ENCODE peak calls at places on chromosomes 16 and 17, in six cellular contexts. F, I, D, M, T and L are unnamed samples.

GRCh38 chr16:24784121-24784520 is 54.7 kb downstream of the TNRC6A start:
- DNase-seq in T (no peak), M (no peak), D (no peak), F (no peak), I (no peak), L (no peak)

GRCh38 chr17:35314415-35315216 is 58.8 kb downstream of the SLFN11 start:
- DNase-seq in M (no peak), T (no peak), D (peak; percentile 13), F (no peak), I (no peak), L (no peak)

GRCh38 chr17:77324227-77324626 is 183.5 kb downstream of the SEC14L1 start:
- DNase-seq in I (peak; percentile 62), D (no peak), M (peak; percentile 21), T (peak; percentile 6), F (no peak), L (peak; percentile 30)

GRCh38 chr17:27471321-27472269 is 15.3 kb downstream of the KSR1 start:
- DNase-seq in F (no peak), M (no peak), T (no peak), I (no peak), D (peak; percentile 35), L (no peak)

GRCh38 chr17:40309938-40310510 is 1.0 kb downstream of the RARA start:
- DNase-seq in D (no peak), F (no peak), I (peak; percentile 65), M (no peak), T (peak; percentile 12), L (no peak)

GRCh38 chr17:57895382-57896060 is 45.7 kb upstream of the MRPS23 start:
- DNase-seq in F (no peak), M (peak; percentile 45), D (peak; percentile 73), I (peak; percentile 86), T (no peak), L (peak; percentile 59)

GRCh38 chr17:58082341-58082869 is 814 bp upstream of the DYNLL2 start:
- DNase-seq in M (no peak), T (no peak), I (no peak), F (no peak), D (no peak), L (peak; percentile 37)

GRCh38 chr16:75580-76501 is 2.2 kb upstream of the MPG start:
- DNase-seq in F (peak; percentile 82), T (peak; percentile 82), I (peak; percentile 95), D (no peak), M (peak; percentile 60), L (peak; percentile 91)

GRCh38 chr16:14399397-14400284 is 230.4 kb downstream of the PARN start:
- DNase-seq in T (peak; percentile 32), M (no peak), D (peak; percentile 92), I (peak; percentile 79), F (peak; percentile 99), L (peak; percentile 25)

GRCh38 chr17:38751144-38751802 is 1.3 kb upstream of the PSMB3 start:
- DNase-seq in F (no peak), D (peak; percentile 61), T (no peak), I (no peak), M (no peak), L (no peak)

GRCh38 chr17:42345396-42346078 is 42.7 kb downstream of the STAT3 start:
- DNase-seq in M (no peak), T (no peak), F (no peak), I (no peak), D (no peak), L (no peak)

GRCh38 chr16:82194076-82194475 is 24.1 kb upstream of the MPHOSPH6 start:
- DNase-seq in I (no peak), D (no peak), T (no peak), F (no peak), M (no peak), L (no peak)

GRCh38 chr17:7854851-7855642 is at the start of gene TMEM88:
- DNase-seq in D (no peak), M (no peak), T (no peak), F (no peak), I (peak; percentile 67), L (peak; percentile 74)

GRCh38 chr17:47839899-47840741 is 953 bp downstream of the SCRN2 start:
- DNase-seq in M (no peak), T (no peak), D (no peak), F (no peak), I (no peak), L (peak; percentile 44)

GRCh38 chr17:82083533-82084359 is 14.3 kb downstream of the FASN start:
- DNase-seq in T (no peak), I (no peak), D (no peak), F (no peak), M (no peak), L (no peak)

GRCh38 chr17:82083009-82083408 is 15.0 kb downstream of the FASN start:
- DNase-seq in F (no peak), D (no peak), I (no peak), T (no peak), M (no peak), L (no peak)

GRCh38 chr17:82085931-82086764 is 11.9 kb downstream of the FASN start:
- DNase-seq in I (no peak), T (no peak), D (no peak), M (no peak), F (no peak), L (no peak)

GRCh38 chr17:82085031-82085861 is 12.8 kb downstream of the FASN start:
- DNase-seq in D (no peak), M (no peak), F (no peak), T (no peak), I (no peak), L (no peak)

DNA sequence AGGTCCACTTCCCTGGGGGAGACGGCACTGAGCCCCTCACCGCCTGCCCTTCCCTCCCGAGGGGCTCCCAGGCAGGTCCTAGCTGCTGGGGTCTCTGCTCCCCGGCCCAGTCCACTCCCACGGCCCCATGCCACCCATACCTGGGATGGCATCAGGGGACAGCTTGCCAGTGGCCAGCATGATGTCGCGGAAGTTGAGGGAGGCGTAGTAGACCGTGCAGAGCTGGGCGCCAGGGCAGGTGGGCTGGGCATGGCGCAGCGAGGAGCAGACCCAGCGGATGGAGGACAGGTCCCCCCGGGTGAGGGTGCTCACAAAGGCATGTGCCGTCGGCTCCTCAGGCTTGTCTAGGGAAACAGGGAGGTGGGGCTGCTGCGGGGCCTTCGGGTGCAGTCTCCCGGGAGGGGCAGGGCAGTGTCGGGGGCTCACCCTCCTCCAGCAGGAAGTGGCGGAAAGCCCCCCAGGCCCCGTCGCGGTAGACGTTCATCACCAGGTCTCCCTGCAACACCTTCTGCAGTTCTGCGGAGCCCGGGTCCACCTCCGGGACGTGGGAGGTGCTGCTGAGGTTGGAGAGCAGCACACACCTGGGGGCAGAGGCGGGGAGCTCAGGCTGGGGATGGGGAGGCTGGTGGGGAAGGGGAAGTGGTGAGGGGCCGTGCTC is 13.5 kb downstream of the FASN start:
- DNase-seq in M (no peak), I (no peak), D (no peak), F (no peak), T (no peak), L (no peak)
- TF ChIP-seq POLR2A in M (no peak), I (no peak), D (no peak), F (no peak), T (no peak), L (no peak)

GRCh38 chr16:70694517-70695218 is 8.8 kb upstream of the MTSS2 start:
- DNase-seq in M (no peak), T (no peak), D (no peak), F (no peak), I (no peak), L (peak; percentile 61)

GRCh38 chr16:70696952-70697600 is 11.2 kb upstream of the MTSS2 start:
- DNase-seq in M (peak; percentile 64), I (no peak), T (no peak), F (no peak), D (no peak), L (no peak)

GRCh38 chr16:70696368-70696767 is 10.5 kb upstream of the MTSS2 start:
- DNase-seq in D (no peak), T (no peak), F (no peak), I (no peak), M (no peak), L (no peak)

GRCh38 chr16:70694088-70694487 is 8.2 kb upstream of the MTSS2 start:
- DNase-seq in D (peak; percentile 85), T (no peak), M (no peak), F (no peak), I (no peak), L (no peak)

DNA sequence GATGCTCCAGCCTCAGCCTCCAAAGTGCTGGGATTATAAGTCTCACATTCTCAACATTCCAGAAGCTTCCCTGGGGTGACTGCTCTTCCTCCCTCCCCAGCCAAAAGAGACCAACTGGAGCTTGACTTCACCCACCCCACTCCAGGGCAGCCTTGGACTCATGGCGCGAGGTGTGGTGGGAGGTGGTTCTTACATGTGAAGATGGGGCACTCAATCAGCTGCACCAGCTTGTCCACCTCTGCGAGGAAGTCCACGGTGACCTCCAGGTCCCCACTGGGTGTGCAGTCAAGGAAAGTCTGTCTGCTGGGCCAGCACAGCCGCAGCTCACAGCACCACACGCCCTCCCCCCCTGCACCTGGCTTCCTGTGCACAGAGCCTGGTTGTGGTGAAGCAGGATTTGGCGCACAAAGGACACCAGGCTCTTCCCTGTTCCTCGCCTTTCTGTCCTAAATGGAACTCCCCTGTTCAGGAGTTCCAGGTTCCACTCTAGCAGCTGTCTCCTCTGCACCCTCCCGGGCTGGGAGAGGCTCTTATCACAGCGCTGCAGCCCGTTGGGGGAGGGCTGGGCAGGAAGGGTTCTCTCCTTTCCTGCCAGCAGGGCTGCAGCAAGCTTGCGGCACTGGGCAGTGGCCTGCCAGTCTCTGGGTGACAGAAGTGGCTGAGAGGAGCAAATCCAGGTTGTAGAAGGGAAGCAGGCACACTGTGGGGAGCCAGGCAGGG is 9.7 kb upstream of the MTSS2 start:
- DNase-seq in T (no peak), F (peak; percentile 34), M (peak; percentile 73), D (peak; percentile 48), I (no peak), L (no peak)
- TF ChIP-seq CTCF in T (no peak), F (no peak), M (no peak), D (no peak), I (no peak), L (no peak)

DNA sequence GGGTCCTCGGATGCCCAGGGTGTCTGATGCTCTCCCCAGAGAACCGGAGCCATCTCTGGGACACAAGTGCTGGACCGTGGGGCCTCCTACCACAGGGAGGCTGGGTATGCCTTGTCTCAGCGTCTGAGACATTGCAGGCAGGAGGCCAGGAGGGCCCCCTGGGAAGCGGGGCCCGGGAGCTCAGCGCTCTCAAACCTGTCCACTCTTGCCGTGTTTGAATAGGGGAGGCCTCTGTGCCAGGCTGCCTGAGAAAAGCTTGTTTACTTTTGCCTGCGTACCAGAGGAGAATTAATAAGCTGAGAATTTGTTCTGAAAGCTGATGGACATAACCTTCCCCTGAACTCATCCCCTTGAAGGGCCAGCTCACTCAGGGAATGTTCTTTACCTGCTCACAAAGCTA is 163.8 kb downstream of the NTN1 start:
- DNase-seq in F (no peak), D (no peak), I (no peak), M (no peak), T (no peak), L (no peak)
- TF ChIP-seq EP300 in F (no peak), D (no peak), I (no peak), M (no peak), T (no peak), L (no peak)

GRCh38 chr17:51373489-51374194 is 113.3 kb downstream of the UTP18 start:
- DNase-seq in I (no peak), M (no peak), D (no peak), T (no peak), F (no peak), L (no peak)

GRCh38 chr17:51374220-51374619 is 113.9 kb downstream of the UTP18 start:
- DNase-seq in M (no peak), F (no peak), D (no peak), I (no peak), T (no peak), L (no peak)

GRCh38 chr17:51366866-51367265 is 106.5 kb downstream of the UTP18 start:
- DNase-seq in F (no peak), T (no peak), M (no peak), I (no peak), D (no peak), L (no peak)

GRCh38 chr17:51371732-51372151 is 111.4 kb downstream of the UTP18 start:
- DNase-seq in T (no peak), I (no peak), F (peak; percentile 69), M (no peak), D (peak; percentile 86), L (no peak)

GRCh38 chr17:51372345-51373004 is 112.1 kb downstream of the UTP18 start:
- DNase-seq in I (no peak), D (peak; percentile 77), T (no peak), M (no peak), F (peak; percentile 72), L (no peak)
- TF ChIP-seq POLR2A in I (no peak), D (no peak), T (no peak), M (no peak), F (no peak), L (no peak)